ENCODE peak calls at places on chromosomes 11 and 22, in ten cellular contexts. K is uterus; W is Peyer's patch; A is ovary; J is CD8-positive, alpha-beta T cell; O is breast epithelium; F is fibroblast of lung; Q is AG04450; T is PC-3; P is psoas muscle. M is an unnamed sample. For H3K27me3, the result is how much of the 10 kb centered on the place peaks cover.

GRCh38 chr11:73342633-73343032 is 33.6 kb upstream of the RELT start:
- DNase-seq in K (no peak), W (no peak), A (no peak), J (no peak), O (no peak), F (no peak), Q (no peak), T (peak), P (no peak), M (no peak)

GRCh38 chr11:118027694-118028093 is 41.5 kb downstream of the IL10RA start:
- DNase-seq in K (no peak), W (no peak), A (no peak), J (no peak), O (no peak), F (no peak), Q (no peak), T (no peak), P (no peak), M (no peak)

GRCh38 chr11:132106336-132106982 is 736.0 kb downstream of the NTM start:
- DNase-seq in K (no peak), W (no peak), A (no peak), J (no peak), O (no peak), F (no peak), Q (no peak), T (peak), P (no peak), M (no peak)

GRCh38 chr11:5522308-5522707 is 5.8 kb upstream of the UBQLNL start:
- DNase-seq in K (no peak), W (no peak), A (no peak), J (no peak), O (no peak), F (no peak), Q (no peak), T (peak), P (no peak), M (no peak)

GRCh38 chr11:44351898-44352498 is 42.1 kb upstream of the ALX4 start:
- DNase-seq in K (no peak), W (no peak), A (no peak), J (no peak), O (no peak), F (peak), Q (no peak), T (no peak), P (no peak), M (no peak)

GRCh38 chr22:44583076-44583760 is 85.2 kb upstream of the RTL6 start:
- DNase-seq in K (peak), W (no peak), A (no peak), J (no peak), O (peak), F (no peak), Q (no peak), T (peak), P (no peak), M (no peak)

GRCh38 chr11:69308936-69309799 is 15.2 kb downstream of the MYEOV start:
- DNase-seq in K (no peak), W (no peak), A (no peak), J (no peak), O (peak), F (no peak), Q (no peak), T (no peak), P (no peak), M (no peak)

GRCh38 chr11:78099671-78100070 is 20.0 kb upstream of the NDUFC2 start:
- DNase-seq in K (no peak), W (no peak), A (no peak), J (no peak), O (no peak), F (no peak), Q (no peak), T (no peak), P (no peak), M (no peak)

GRCh38 chr11:87574193-87574592 is 536.5 kb downstream of the TMEM135 start:
- DNase-seq in K (no peak), W (no peak), A (no peak), J (no peak), O (no peak), F (no peak), Q (no peak), T (no peak), P (no peak), M (no peak)

GRCh38 chr11:75388386-75389275 is 10.7 kb upstream of the RPS3 start:
- DNase-seq in K (peak), W (peak), A (peak), J (peak), O (no peak), F (peak), Q (peak), T (peak), P (peak), M (peak)

GRCh38 chr11:118789501-118790356 is 1.2 kb downstream of the DDX6 start:
- DNase-seq in K (no peak), W (peak), A (no peak), J (no peak), O (no peak), F (peak), Q (no peak), T (peak), P (no peak), M (peak)

GRCh38 chr11:117144477-117145392 is 648 bp downstream of the PAFAH1B2 start:
- DNase-seq in K (peak), W (peak), A (peak), J (no peak), O (no peak), F (peak), Q (peak), T (peak), P (peak), M (peak)

GRCh38 chr11:44600739-44601416 is 35.4 kb downstream of the CD82 start:
- DNase-seq in K (no peak), W (peak), A (no peak), J (no peak), O (no peak), F (peak), Q (no peak), T (no peak), P (no peak), M (no peak)

GRCh38 chr11:117201906-117202305 is 2.7 kb downstream of the TAGLN start:
- DNase-seq in K (no peak), W (no peak), A (no peak), J (no peak), O (no peak), F (no peak), Q (no peak), T (no peak), P (no peak), M (no peak)

GRCh38 chr11:35178862-35179261 is 39.9 kb downstream of the CD44 start:
- DNase-seq in K (no peak), W (no peak), A (no peak), J (no peak), O (no peak), F (no peak), Q (no peak), T (peak), P (no peak), M (no peak)

GRCh38 chr11:79013509-79013908 is 427.3 kb downstream of the TENM4 start:
- DNase-seq in K (no peak), W (no peak), A (no peak), J (no peak), O (no peak), F (peak), Q (no peak), T (peak), P (no peak), M (no peak)

GRCh38 chr11:132782102-132782501 is 750.2 kb downstream of the OPCML start:
- DNase-seq in K (no peak), W (no peak), A (no peak), J (no peak), O (no peak), F (no peak), Q (no peak), T (no peak), P (no peak), M (no peak)

GRCh38 chr22:46996595-46997310 is 234.3 kb downstream of the TBC1D22A start:
- DNase-seq in K (no peak), W (no peak), A (no peak), J (no peak), O (no peak), F (no peak), Q (no peak), T (peak), P (no peak), M (no peak)

GRCh38 chr22:25488244-25489020 is 76.0 kb upstream of the GRK3 start:
- DNase-seq in K (peak), W (no peak), A (peak), J (no peak), O (peak), F (peak), Q (no peak), T (peak), P (peak), M (peak)

GRCh38 chr11:99687320-99687719 is 666.6 kb downstream of the CNTN5 start:
- DNase-seq in K (no peak), W (no peak), A (no peak), J (no peak), O (no peak), F (peak), Q (no peak), T (peak), P (no peak), M (no peak)

GRCh38 chr11:11395126-11395525 is 42.1 kb upstream of the CSNK2A3 start:
- DNase-seq in K (no peak), W (no peak), A (no peak), J (no peak), O (no peak), F (no peak), Q (no peak), T (no peak), P (no peak), M (no peak)

GRCh38 chr22:28034760-28035401 is 115.8 kb upstream of the PITPNB start:
- DNase-seq in K (peak), W (no peak), A (peak), J (no peak), O (no peak), F (peak), Q (no peak), T (peak), P (peak), M (peak)

GRCh38 chr11:119433369-119433749 is 10.4 kb upstream of the THY1 start:
- DNase-seq in K (no peak), W (no peak), A (no peak), J (no peak), O (no peak), F (peak), Q (no peak), T (peak), P (no peak), M (no peak)

GRCh38 chr22:49203091-49203862 is 624.4 kb downstream of the BRD1 start:
- DNase-seq in K (peak), W (peak), A (peak), J (peak), O (peak), F (no peak), Q (no peak), T (no peak), P (no peak), M (no peak)

GRCh38 chr11:82871646-82872045 is 28.6 kb downstream of the PRCP start:
- DNase-seq in K (no peak), W (no peak), A (no peak), J (no peak), O (no peak), F (no peak), Q (no peak), T (no peak), P (no peak), M (no peak)

GRCh38 chr11:33394431-33395109 is 137.4 kb downstream of the HIPK3 start:
- DNase-seq in K (no peak), W (no peak), A (no peak), J (no peak), O (no peak), F (no peak), Q (no peak), T (no peak), P (no peak), M (no peak)

GRCh38 chr22:48397531-48398180 is 1430.0 kb downstream of the BRD1 start:
- DNase-seq in K (no peak), W (no peak), A (no peak), J (no peak), O (no peak), F (no peak), Q (no peak), T (no peak), P (no peak), M (no peak)

GRCh38 chr11:16252373-16252772 is 104.0 kb downstream of the SOX6 start:
- DNase-seq in K (no peak), W (no peak), A (no peak), J (no peak), O (no peak), F (peak), Q (no peak), T (peak), P (no peak), M (peak)

GRCh38 chr11:2517386-2518064 is 72.7 kb downstream of the KCNQ1 start:
- DNase-seq in K (peak), W (peak), A (peak), J (peak), O (no peak), F (no peak), Q (no peak), T (no peak), P (peak), M (no peak)

GRCh38 chr11:64753019-64753379 is 6.8 kb downstream of the PYGM start:
- DNase-seq in K (no peak), W (no peak), A (no peak), J (no peak), O (peak), F (no peak), Q (no peak), T (no peak), P (no peak), M (no peak)

DNA sequence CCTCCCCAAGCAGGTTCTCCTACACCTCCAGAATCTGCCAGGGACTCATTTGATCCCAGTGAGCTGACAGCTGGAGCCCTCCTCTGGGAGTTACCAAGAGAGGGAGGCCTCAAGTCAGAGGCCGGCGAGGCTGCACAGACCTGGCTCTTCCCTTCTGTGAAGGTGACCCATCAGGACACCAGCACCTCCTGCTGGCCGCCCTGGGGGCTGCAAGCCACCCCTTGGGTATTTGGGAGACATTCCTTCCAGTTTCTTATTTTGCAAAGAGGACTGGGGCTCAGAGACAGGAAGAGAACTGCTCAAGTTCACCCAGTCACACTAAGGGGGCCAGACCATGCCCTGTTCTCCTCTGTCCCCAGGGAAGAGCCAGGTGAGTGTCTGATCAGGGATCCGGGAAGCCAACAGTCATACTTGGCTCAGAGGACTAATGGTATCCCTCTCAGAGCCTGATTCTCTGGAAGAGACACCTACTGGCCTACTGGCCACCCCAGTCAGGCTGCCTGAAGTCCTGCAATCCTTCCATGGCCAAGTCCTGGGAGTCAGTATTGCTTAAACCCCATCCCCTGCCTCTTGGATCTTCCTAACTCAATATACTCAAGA is 40.5 kb upstream of the RIC3 start:
- DNase-seq in K (no peak), W (peak), A (no peak), J (no peak), O (no peak), F (no peak), Q (no peak), T (peak), P (no peak), M (no peak)
- TF ChIP-seq CTCF in K (no peak), W (peak), A (no peak), J (no peak), O (no peak), F (peak), Q (peak), T (peak), P (no peak), M (peak)

DNA sequence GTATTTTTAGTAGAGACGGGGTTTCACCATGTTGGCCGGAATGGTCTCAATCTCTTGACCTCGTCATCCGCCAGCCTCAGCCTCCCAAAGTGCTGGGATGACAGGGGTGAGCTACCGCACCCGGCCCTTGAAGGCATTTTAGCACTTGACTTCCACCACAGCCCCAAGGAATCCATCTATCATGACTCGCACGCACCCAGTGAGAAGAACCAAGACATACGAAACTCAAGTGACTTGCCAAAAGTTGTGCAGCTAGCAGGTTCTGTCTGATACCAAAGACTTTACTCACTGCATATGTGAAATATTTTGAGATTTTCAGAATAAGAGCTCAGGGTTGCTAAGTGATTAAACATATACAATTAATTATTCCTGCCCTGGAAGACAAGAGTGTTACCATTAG is 21.0 kb downstream of the FLI1 start:
- DNase-seq in K (no peak), W (no peak), A (no peak), J (no peak), O (no peak), F (peak), Q (peak), T (peak), P (no peak), M (peak)
- H3K27me3 ChIP-seq in K (under half), W (under half), A (under half), J (under half), O (under half), F (under half), Q (under half), T (under half), P (under half), M (under half)

DNA sequence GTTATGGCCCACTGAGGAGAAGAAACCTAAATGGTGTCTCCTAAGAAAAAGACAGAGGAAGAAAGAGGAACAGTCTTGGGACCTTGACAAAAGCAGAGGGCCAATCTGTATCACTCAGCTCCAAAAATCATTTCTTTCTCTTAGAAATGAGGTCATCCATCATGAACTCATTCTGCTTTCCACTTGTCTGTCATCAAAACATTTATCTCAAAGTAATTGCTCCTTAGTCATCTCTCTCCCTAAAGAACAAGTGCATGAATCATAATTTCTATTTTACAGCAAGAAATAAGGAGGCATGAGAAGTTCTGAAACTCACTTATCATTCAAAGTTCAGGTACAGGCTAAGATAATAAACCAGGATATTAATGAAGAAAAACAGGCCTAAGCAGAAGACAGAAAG is 375.6 kb downstream of the KCNA4 start:
- DNase-seq in K (no peak), W (no peak), A (no peak), J (no peak), O (no peak), F (no peak), Q (no peak), T (no peak), P (no peak), M (no peak)
- H3K27ac ChIP-seq in K (no peak), W (no peak), A (no peak), J (no peak), O (no peak), F (no peak), Q (no peak), T (no peak), P (no peak), M (no peak)

DNA sequence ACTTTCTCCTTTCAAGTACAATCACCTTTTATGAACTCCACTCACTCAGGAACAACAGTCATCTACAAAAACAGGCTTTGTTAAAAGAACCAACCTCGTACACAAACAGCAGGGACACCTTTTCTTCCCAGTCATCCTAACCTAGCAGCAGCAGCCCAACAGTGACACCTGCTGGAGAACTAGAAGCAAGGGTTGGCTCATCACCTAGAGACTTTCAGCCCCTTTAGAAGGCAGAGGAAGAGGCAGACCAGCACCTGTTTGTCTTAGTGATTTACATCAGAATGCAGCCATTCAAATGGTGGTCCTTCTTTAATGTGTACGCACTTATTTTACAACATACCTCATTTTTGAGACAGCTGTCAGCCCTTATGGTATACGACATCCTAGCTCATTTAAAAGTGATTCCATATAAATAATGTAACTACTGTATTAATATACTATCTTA is 56.0 kb downstream of the AMBRA1 start:
- DNase-seq in K (peak), W (peak), A (peak), J (peak), O (no peak), F (peak), Q (peak), T (peak), P (peak), M (peak)
- TF ChIP-seq CTCF in K (peak), W (peak), A (peak), J (peak), O (peak), F (peak), Q (peak), T (peak), P (peak), M (peak)